ENCODE peak calls at places on chromosomes 11 and 22, in six cellular contexts. U, M, J, Q, F and V are unnamed samples.
A peak's percentile ranks its signal among the peaks of the same experiment; 100 is the strongest.

GRCh38 chr11:64186205-64187165 is 514 bp downstream of the STIP1 start:
- DNase-seq in Q (no peak), J (peak; percentile 35), M (no peak), U (no peak), F (no peak), V (no peak)

GRCh38 chr22:44672632-44673031 is 29.4 kb upstream of the PRR5 start:
- DNase-seq in Q (no peak), M (no peak), F (no peak), U (no peak), J (no peak), V (no peak)

GRCh38 chr11:34860518-34860917 is 55.7 kb downstream of the APIP start:
- DNase-seq in J (no peak), F (no peak), Q (no peak), M (no peak), U (no peak), V (no peak)

GRCh38 chr11:67645521-67646457 is 4.7 kb downstream of the ACY3 start:
- DNase-seq in M (no peak), J (peak; percentile 32), Q (no peak), F (no peak), U (no peak), V (no peak)

GRCh38 chr22:21105294-21105693 is 59.5 kb downstream of the LRRC74B start:
- DNase-seq in J (no peak), M (no peak), F (no peak), Q (no peak), U (no peak), V (no peak)

GRCh38 chr22:50305658-50306566 is 1.5 kb downstream of the PLXNB2 start:
- DNase-seq in F (peak; percentile 84), Q (peak; percentile 88), M (peak; percentile 89), J (no peak), U (no peak), V (peak; percentile 88)

GRCh38 chr22:35749808-35750207 is 32.1 kb downstream of the APOL5 start:
- DNase-seq in Q (no peak), F (no peak), J (no peak), U (no peak), M (no peak), V (no peak)

GRCh38 chr11:95698939-95699562 is 90.5 kb downstream of the FAM76B start:
- DNase-seq in F (no peak), U (no peak), Q (no peak), J (no peak), M (no peak), V (no peak)

GRCh38 chr22:35984183-35984710 is 44.4 kb downstream of the RBFOX2 start:
- DNase-seq in J (no peak), U (no peak), M (no peak), F (no peak), Q (no peak), V (no peak)

GRCh38 chr11:108866781-108867180 is 201.9 kb downstream of the DDX10 start:
- DNase-seq in Q (no peak), U (no peak), F (no peak), M (no peak), J (no peak), V (no peak)

GRCh38 chr11:104761511-104761910 is 136.7 kb downstream of the CASP12 start:
- DNase-seq in M (no peak), Q (no peak), U (no peak), F (no peak), J (no peak), V (no peak)

GRCh38 chr11:118889796-118890195 is 6.1 kb downstream of the CXCR5 start:
- DNase-seq in U (no peak), M (peak; percentile 24), Q (peak; percentile 59), J (no peak), F (peak; percentile 74), V (no peak)

GRCh38 chr11:46305295-46305694 is 27.8 kb downstream of the CREB3L1 start:
- DNase-seq in F (no peak), Q (no peak), U (no peak), J (no peak), M (no peak), V (no peak)

GRCh38 chr22:49838771-49839717 is 11.4 kb upstream of the BRD1 start:
- DNase-seq in Q (no peak), J (no peak), M (peak; percentile 19), U (no peak), F (no peak), V (no peak)

GRCh38 chr22:19289475-19290161 is 1.9 kb downstream of the CLTCL1 start:
- DNase-seq in M (peak; percentile 89), U (no peak), Q (no peak), F (no peak), J (no peak), V (no peak)

GRCh38 chr11:45025716-45026492 is 75.2 kb upstream of the TP53I11 start:
- DNase-seq in Q (peak; percentile 90), U (no peak), M (no peak), J (no peak), F (peak; percentile 72), V (no peak)

GRCh38 chr11:8018742-8019631 is 31.9 kb downstream of the EIF3F start:
- DNase-seq in J (no peak), M (peak; percentile 63), U (no peak), Q (peak; percentile 75), F (peak; percentile 76), V (no peak)

GRCh38 chr22:35140879-35141745 is 75.2 kb downstream of the ISX start:
- DNase-seq in J (peak; percentile 37), Q (no peak), M (no peak), U (no peak), F (no peak), V (peak; percentile 18)

GRCh38 chr11:80048513-80048912 is 607.7 kb upstream of the TENM4 start:
- DNase-seq in J (no peak), M (no peak), Q (no peak), F (no peak), U (no peak), V (no peak)

GRCh38 chr22:50739279-50739691 is 1.3 kb downstream of the ACR start:
- DNase-seq in Q (no peak), F (no peak), M (no peak), J (no peak), U (no peak), V (no peak)

GRCh38 chr11:128936546-128937275 is 6.0 kb downstream of the TP53AIP1 start:
- DNase-seq in J (no peak), F (no peak), M (peak; percentile 13), Q (no peak), U (no peak), V (no peak)

GRCh38 chr11:64125676-64126075 is 40.2 kb downstream of the MACROD1 start:
- DNase-seq in U (no peak), F (no peak), M (no peak), J (no peak), Q (no peak), V (no peak)

GRCh38 chr11:47004595-47005033 is 68.1 kb downstream of the CSTPP1 start:
- DNase-seq in J (peak; percentile 42), F (peak; percentile 75), Q (peak; percentile 81), M (peak; percentile 98), U (no peak), V (peak; percentile 68)

GRCh38 chr11:128232588-128232987 is 354.8 kb downstream of the ETS1 start:
- DNase-seq in J (no peak), F (no peak), Q (no peak), M (no peak), U (no peak), V (no peak)

GRCh38 chr11:45913942-45914635 is 3.6 kb downstream of the PEX16 start:
- DNase-seq in F (no peak), U (no peak), Q (no peak), M (no peak), J (no peak), V (no peak)

GRCh38 chr11:68688881-68689280 is 4.5 kb downstream of the GAL start:
- DNase-seq in F (no peak), M (no peak), Q (no peak), U (no peak), J (no peak), V (no peak)

GRCh38 chr11:3132831-3133455 is 32.2 kb downstream of the OSBPL5 start:
- DNase-seq in Q (no peak), M (no peak), F (peak; percentile 9), J (no peak), U (no peak), V (no peak)

GRCh38 chr11:20238712-20239111 is 78.4 kb upstream of the DBX1 start:
- DNase-seq in M (no peak), F (no peak), U (no peak), J (no peak), Q (no peak), V (peak; percentile 3)

GRCh38 chr11:112693781-112694180 is 267.4 kb upstream of the NCAM1 start:
- DNase-seq in Q (no peak), F (no peak), M (no peak), J (no peak), U (no peak), V (no peak)

GRCh38 chr11:94678236-94678635 is 89.9 kb upstream of the AMOTL1 start:
- DNase-seq in U (no peak), J (no peak), M (no peak), F (no peak), Q (no peak), V (peak; percentile 70)

GRCh38 chr11:126219547-126219946 is 8.0 kb downstream of the FAM118B start:
- DNase-seq in Q (no peak), F (no peak), U (no peak), M (no peak), J (no peak), V (no peak)

GRCh38 chr11:59426361-59427067 is at the start of gene OR5A2:
- DNase-seq in Q (no peak), M (peak; percentile 1), F (no peak), J (no peak), U (no peak), V (peak; percentile 13)
- H3K4me3 ChIP-seq in Q (no peak within 1 kb of the TSS), M (no peak within 1 kb of the TSS), F (no peak within 1 kb of the TSS), J (no peak within 1 kb of the TSS), U (no peak within 1 kb of the TSS), V (no peak within 1 kb of the TSS)

GRCh38 chr22:41598081-41598480 is 8.4 kb upstream of the PMM1 start:
- DNase-seq in Q (no peak), U (no peak), M (peak; percentile 84), J (no peak), F (no peak), V (no peak)
- TF ChIP-seq CTCF in Q (no peak), U (no peak), M (no peak), J (no peak), F (no peak), V (no peak)

GRCh38 chr11:113850188-113850587 is 25.2 kb downstream of the USP28 start:
- DNase-seq in U (no peak), J (no peak), F (no peak), M (no peak), Q (no peak), V (no peak)
- H3K4me3 ChIP-seq in U (no peak overlapping the region), J (no peak overlapping the region), F (no peak overlapping the region), M (no peak overlapping the region), Q (no peak overlapping the region), V (no peak overlapping the region)

DNA sequence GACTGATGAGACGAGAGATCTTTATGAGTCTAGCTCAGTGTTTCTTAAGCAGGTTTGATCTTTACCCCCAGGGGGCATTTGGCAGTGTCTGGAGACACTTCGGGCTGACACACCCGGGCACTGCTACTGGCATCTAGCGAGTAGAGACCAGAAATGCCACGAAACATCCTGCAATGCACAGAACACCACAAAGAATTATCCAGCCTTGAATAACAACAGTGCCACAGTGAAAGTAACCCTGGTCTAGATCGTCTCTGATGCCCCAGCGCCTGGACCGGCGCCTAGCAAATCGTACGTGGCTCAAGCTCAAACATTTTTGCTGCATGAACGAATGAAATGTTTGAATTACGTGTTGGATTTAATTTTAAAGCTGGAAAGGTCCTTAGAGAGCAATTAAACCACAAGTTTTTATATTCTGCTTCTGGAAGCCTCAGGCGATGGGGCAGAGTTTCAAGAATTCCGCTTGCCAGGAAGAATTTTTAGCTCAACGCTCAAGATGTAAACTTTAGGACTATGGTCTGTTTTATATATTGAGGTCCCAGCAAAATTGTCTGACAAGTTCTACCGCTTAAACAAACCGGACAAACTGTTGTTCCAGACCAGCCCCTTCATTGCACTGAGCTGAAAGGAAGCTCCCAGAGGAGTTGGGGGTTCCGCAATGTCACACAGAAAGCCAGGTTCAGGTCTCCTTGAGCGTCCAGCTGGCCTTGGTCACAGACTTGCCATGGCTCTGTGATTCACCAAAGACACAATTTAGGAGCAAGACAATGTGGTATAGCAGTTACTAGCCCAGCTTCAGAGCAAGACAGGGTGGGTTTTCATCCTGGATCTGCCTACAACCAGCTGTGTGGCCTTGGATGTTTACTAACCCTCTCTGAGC is 44.2 kb upstream of the SMTN start:
- DNase-seq in U (no peak), F (no peak), J (no peak), Q (no peak), M (no peak), V (peak; percentile 26)
- TF ChIP-seq CTCF in U (no peak), F (no peak), J (no peak), Q (no peak), M (no peak), V (no peak)